ENCODE peak calls at places on chromosomes 1 and 21, in five cellular contexts. L is fibroblast of lung, A is upper lobe of right lung, B is lung, G is HCT116. I is an unnamed sample.
A peak's percentile ranks its signal among the peaks of the same experiment; 100 is the strongest.

GRCh38 chr21:33121715-33122475 is 52.0 kb downstream of the OLIG1 start:
- DNase-seq in L (peak; percentile 27), A (no peak), B (no peak), G (peak; percentile 72), I (peak; percentile 45)

GRCh38 chr1:212256404-212256803 is 28.8 kb upstream of the PPP2R5A start:
- DNase-seq in L (no peak), A (no peak), B (no peak), G (no peak), I (no peak)

GRCh38 chr1:155293086-155293749 is 8.0 kb downstream of the PKLR start:
- DNase-seq in L (no peak), A (no peak), B (no peak), G (no peak), I (no peak)

GRCh38 chr1:11598461-11598860 is 55.8 kb downstream of the FBXO2 start:
- DNase-seq in L (peak; percentile 43), A (no peak), B (no peak), G (no peak), I (no peak)

GRCh38 chr1:40267767-40268187 is 9.7 kb downstream of the ZMPSTE24 start:
- DNase-seq in L (peak; percentile 97), A (no peak), B (no peak), G (no peak), I (no peak)

GRCh38 chr1:155186266-155186954 is 12.8 kb downstream of the TRIM46 start:
- DNase-seq in L (no peak), A (no peak), B (no peak), G (no peak), I (no peak)

GRCh38 chr1:205044745-205045144 is 1.7 kb downstream of the CNTN2 start:
- DNase-seq in L (no peak), A (no peak), B (no peak), G (no peak), I (no peak)

GRCh38 chr1:156515956-156516355 is 15.4 kb upstream of the MEF2D start:
- DNase-seq in L (no peak), A (peak; percentile 5), B (no peak), G (no peak), I (no peak)

GRCh38 chr1:230127105-230128054 is 60.3 kb downstream of the GALNT2 start:
- DNase-seq in L (no peak), A (no peak), B (no peak), G (no peak), I (no peak)

GRCh38 chr21:45213392-45213791 is 74.3 kb downstream of the POFUT2 start:
- DNase-seq in L (no peak), A (no peak), B (no peak), G (no peak), I (no peak)

GRCh38 chr1:11782127-11782708 is 20.2 kb downstream of the C1orf167 start:
- DNase-seq in L (no peak), A (no peak), B (no peak), G (no peak), I (no peak)

GRCh38 chr1:81937791-81938450 is 137.2 kb downstream of the ADGRL2 start:
- DNase-seq in L (no peak), A (no peak), B (no peak), G (no peak), I (no peak)

GRCh38 chr1:145960468-145961108 is 2.8 kb upstream of the LIX1L start:
- DNase-seq in L (peak; percentile 64), A (peak; percentile 88), B (peak; percentile 65), G (no peak), I (peak; percentile 45)

GRCh38 chr21:29130234-29130993 is at the start of gene MAP3K7CL:
- DNase-seq in L (peak; percentile 100), A (no peak), B (peak; percentile 46), G (no peak), I (no peak)

GRCh38 chr1:80441664-80442063 is 1359.1 kb upstream of the ADGRL2 start:
- DNase-seq in L (no peak), A (no peak), B (no peak), G (no peak), I (peak; percentile 16)

GRCh38 chr1:78051005-78051404 is 5.2 kb downstream of the GIPC2 start:
- DNase-seq in L (no peak), A (no peak), B (no peak), G (no peak), I (no peak)

GRCh38 chr21:24594082-24594481 is 1013.2 kb downstream of the MRPL39 start:
- DNase-seq in L (no peak), A (no peak), B (no peak), G (no peak), I (no peak)

GRCh38 chr1:173297798-173298391 is 90.8 kb upstream of the TNFSF4 start:
- DNase-seq in L (peak; percentile 65), A (no peak), B (no peak), G (no peak), I (no peak)

GRCh38 chr1:41805771-41806471 is 112.8 kb downstream of the HIVEP3 start:
- DNase-seq in L (no peak), A (no peak), B (no peak), G (no peak), I (no peak)

GRCh38 chr1:178060789-178061556 is 32.9 kb upstream of the RASAL2 start:
- DNase-seq in L (peak; percentile 93), A (no peak), B (no peak), G (no peak), I (peak; percentile 31)

GRCh38 chr21:23968722-23969647 is 1638.3 kb downstream of the MRPL39 start:
- DNase-seq in L (peak; percentile 12), A (no peak), B (no peak), G (no peak), I (peak; percentile 63)

GRCh38 chr1:227621211-227621610 is 57.9 kb downstream of the ZNF678 start:
- DNase-seq in L (peak; percentile 15), A (no peak), B (no peak), G (no peak), I (no peak)

GRCh38 chr1:35129080-35129479 is 49.9 kb downstream of the ZMYM1 start:
- DNase-seq in L (no peak), A (no peak), B (no peak), G (no peak), I (no peak)

GRCh38 chr1:147541672-147542548 is 609 bp downstream of the BCL9 start:
- DNase-seq in L (peak; percentile 64), A (peak; percentile 68), B (no peak), G (no peak), I (no peak)

GRCh38 chr1:164709541-164710287 is 150.7 kb downstream of the PBX1 start:
- DNase-seq in L (peak; percentile 44), A (no peak), B (no peak), G (no peak), I (no peak)

GRCh38 chr1:221845650-221846371 is 103.9 kb upstream of the DUSP10 start:
- DNase-seq in L (peak; percentile 16), A (no peak), B (peak; percentile 29), G (peak; percentile 33), I (peak; percentile 56)

GRCh38 chr1:29806646-29807319 is 570.5 kb downstream of the PTPRU start:
- DNase-seq in L (no peak), A (no peak), B (no peak), G (no peak), I (no peak)

GRCh38 chr1:159113783-159114182 is 37.2 kb upstream of the AIM2 start:
- DNase-seq in L (no peak), A (no peak), B (no peak), G (no peak), I (no peak)

DNA sequence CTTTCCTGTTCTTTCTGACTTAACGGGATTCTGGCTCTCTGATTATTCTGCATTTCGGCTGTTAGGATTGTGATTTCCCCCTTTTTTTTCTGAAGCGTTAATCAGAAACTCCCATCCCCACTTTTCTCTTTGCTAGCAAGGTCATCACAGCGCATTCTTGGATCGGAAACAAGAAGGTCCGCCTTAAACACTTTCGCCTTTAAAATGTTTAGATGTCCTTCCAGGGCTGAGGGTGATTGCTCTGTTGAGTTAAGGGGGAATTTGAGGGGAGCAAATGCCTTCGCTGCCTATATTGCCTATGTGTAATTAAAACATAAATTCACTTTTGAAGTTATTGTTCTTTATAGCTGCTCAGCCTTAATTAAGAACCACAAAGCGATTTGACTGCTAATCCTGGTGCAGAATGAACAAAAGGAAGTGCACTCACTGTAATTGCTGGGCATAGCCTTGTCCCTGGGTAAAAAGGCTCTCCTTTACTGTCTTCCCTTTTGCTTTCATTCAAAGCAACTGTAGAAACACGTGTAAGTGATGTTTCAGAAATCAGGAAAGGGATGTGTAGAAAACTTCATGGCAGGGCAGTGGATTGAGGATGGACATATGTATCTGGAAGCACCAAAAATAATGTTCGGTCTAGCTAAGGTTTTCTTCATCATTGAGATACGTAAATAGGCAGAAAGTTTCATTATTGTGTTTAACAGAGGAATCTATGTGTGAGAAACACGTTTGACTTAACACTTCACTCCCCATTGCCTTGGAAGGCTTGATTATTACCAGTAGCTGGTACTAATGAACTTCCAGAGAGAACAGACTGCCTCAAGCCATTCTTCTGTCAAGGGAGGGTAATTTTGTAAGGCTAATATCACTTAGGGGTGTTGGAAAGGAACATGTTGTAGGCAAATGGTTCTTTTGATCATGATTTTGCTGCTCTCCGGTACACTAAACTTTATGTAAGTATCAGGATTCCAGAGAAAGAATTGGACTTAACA is 1.4 kb downstream of the LAMC1 start:
- DNase-seq in L (no peak), A (no peak), B (no peak), G (no peak), I (no peak)
- H3K4me1 ChIP-seq in L (peaks cover 16% of the 10 kb centered on the region), A (peaks cover 25% of the 10 kb centered on the region), B (peaks cover 8% of the 10 kb centered on the region), G (peaks cover 31% of the 10 kb centered on the region), I (peaks cover 53% of the 10 kb centered on the region)

GRCh38 chr21:38944903-38945302 is 139.2 kb downstream of the ETS2 start:
- DNase-seq in L (no peak), A (no peak), B (no peak), G (no peak), I (no peak)
- TF ChIP-seq CTCF in L (peak; percentile 1), A (no peak), B (no peak), G (no peak), I (no peak)

DNA sequence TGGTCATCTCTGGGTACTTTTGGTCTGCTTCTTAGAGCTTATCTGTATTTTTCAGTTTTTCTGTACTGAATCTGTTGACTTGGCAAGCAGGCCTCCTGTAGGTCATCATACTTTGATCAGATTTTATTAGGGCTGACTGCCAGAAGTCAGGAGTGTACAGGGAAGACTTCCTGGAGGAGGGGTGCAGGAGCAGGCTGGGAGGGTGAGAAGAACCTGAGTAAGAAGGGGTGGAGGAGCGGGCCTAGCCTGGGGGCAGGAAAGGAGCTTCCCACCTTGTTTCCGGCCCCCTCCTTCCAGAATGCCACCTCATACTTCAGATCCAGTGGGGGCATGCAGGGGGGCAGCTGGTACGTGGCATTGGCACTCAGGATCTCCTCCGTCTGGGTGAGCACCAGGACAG is 18.3 kb upstream of the IL22RA1 start:
- DNase-seq in L (no peak), A (no peak), B (no peak), G (no peak), I (no peak)
- H3K27me3 ChIP-seq in L (peaks cover 20% of the 10 kb centered on the region), A (no peaks in the 10 kb centered on the region), B (no peaks in the 10 kb centered on the region), G (no peaks in the 10 kb centered on the region), I (no peaks in the 10 kb centered on the region)

DNA sequence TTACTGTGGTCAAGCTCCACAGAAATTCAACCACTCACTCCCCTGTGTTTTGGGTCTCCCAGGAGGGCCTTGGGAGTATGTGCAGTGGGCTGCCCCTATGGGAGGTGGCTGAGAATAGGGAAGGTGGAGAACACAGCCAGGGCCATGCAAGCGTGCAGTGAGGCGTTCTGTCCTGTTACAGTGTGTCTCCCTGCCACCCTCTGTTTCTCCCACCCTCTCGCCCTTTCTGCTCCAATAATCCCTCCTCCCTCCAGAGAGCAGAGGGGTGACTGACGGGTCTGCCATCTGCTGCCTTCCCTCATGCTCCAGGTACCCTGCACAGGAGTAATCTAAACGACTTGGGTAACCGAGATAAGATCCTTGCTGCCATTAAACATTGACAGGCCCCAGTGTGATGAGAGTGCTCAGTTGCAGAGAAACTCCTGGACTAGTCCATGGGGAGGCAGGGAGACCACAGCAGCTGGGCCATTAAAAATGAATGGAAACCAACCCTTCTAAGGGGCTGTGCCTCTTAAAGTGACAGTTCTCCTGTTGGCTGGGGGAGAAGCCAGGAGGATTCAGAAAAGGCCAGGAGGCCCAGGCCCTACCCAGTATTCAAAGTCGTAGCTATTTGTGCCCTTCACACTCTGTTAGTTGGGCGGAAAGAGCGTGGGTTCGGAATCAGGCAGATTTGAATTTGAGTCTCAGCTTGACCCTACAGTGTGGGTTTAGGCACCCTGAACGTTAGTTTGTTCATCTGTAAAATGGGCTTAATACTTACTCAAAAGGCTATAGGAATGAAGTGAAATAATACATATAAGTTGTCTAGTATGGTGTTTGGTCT is 22.4 kb upstream of the BTG2 start:
- DNase-seq in L (no peak), A (peak; percentile 42), B (no peak), G (no peak), I (no peak)
- H3K4me1 ChIP-seq in L (peaks cover 7% of the 10 kb centered on the region), A (peaks cover 33% of the 10 kb centered on the region), B (peaks cover 27% of the 10 kb centered on the region), G (peaks cover 11% of the 10 kb centered on the region), I (peaks cover 21% of the 10 kb centered on the region)

I was measured in Caco-2.